ENCODE peak calls at places on chromosomes 11 and 22, in six cellular contexts. G is Panc1, X is GM12878, T is A549, N is HCT116, Q is GM23338. E is an unnamed sample.

GRCh38 chr11:129045150-129045549 is 102.5 kb upstream of the TP53AIP1 start:
- DNase-seq in Q (no peak), T (no peak), N (no peak), X (no peak), G (no peak), E (no peak)

GRCh38 chr22:48934446-48934845 is 893.2 kb downstream of the BRD1 start:
- DNase-seq in Q (no peak), N (no peak), X (no peak), T (no peak), G (no peak), E (no peak)

GRCh38 chr22:48089601-48090331 is 1327.3 kb downstream of the TBC1D22A start:
- DNase-seq in G (no peak), T (peak), X (no peak), N (no peak), Q (no peak), E (no peak)

GRCh38 chr11:68002943-68003845 is 703 bp downstream of the UNC93B1 start:
- DNase-seq in T (no peak), G (no peak), X (no peak), N (no peak), Q (peak), E (no peak)

GRCh38 chr11:21798216-21798615 is 394.7 kb upstream of the ANO5 start:
- DNase-seq in G (no peak), Q (no peak), T (no peak), X (no peak), N (no peak), E (no peak)

GRCh38 chr11:17747131-17747955 is 12.8 kb downstream of the KCNC1 start:
- DNase-seq in Q (no peak), G (no peak), T (no peak), N (no peak), X (no peak), E (no peak)

GRCh38 chr22:50201191-50202129 is 649 bp downstream of the SELENOO start:
- DNase-seq in X (no peak), T (no peak), N (no peak), G (no peak), Q (peak), E (peak)

GRCh38 chr11:100978442-100978841 is 151.2 kb downstream of the PGR start:
- DNase-seq in G (no peak), T (no peak), X (no peak), N (no peak), Q (peak), E (no peak)

GRCh38 chr11:45178890-45179663 is 32.6 kb downstream of the PRDM11 start:
- DNase-seq in X (no peak), Q (peak), T (no peak), G (no peak), N (no peak), E (no peak)

GRCh38 chr22:45552580-45553332 is 50.1 kb downstream of the FBLN1 start:
- DNase-seq in N (no peak), X (no peak), G (no peak), T (no peak), Q (peak), E (peak)

GRCh38 chr22:22943521-22944267 is 56.1 kb downstream of the IGLL5 start:
- DNase-seq in T (no peak), G (no peak), N (no peak), X (no peak), Q (peak), E (no peak)

GRCh38 chr11:72722050-72722748 is 30.0 kb downstream of the ARAP1 start:
- DNase-seq in N (peak), G (peak), Q (peak), T (peak), X (no peak), E (peak)

GRCh38 chr11:126496576-126497403 is 141.3 kb downstream of the ST3GAL4 start:
- DNase-seq in N (no peak), T (no peak), X (no peak), G (no peak), Q (no peak), E (no peak)

GRCh38 chr11:62710001-62710345 is 2.5 kb downstream of the GNG3 start:
- DNase-seq in Q (no peak), T (no peak), G (no peak), N (no peak), X (no peak), E (no peak)

GRCh38 chr22:19663286-19663815 is 51.0 kb upstream of the SEPTIN5 start:
- DNase-seq in Q (no peak), X (no peak), G (no peak), N (no peak), T (no peak), E (peak)

GRCh38 chr11:2377511-2378443 is 667 bp downstream of the CD81 start:
- DNase-seq in G (no peak), T (peak), Q (peak), X (no peak), N (no peak), E (no peak)

GRCh38 chr11:13720940-13721339 is 52.5 kb downstream of the FAR1 start:
- DNase-seq in G (no peak), N (no peak), Q (no peak), T (no peak), X (no peak), E (no peak)

GRCh38 chr11:134407321-134407828 is 4.7 kb downstream of the B3GAT1 start:
- DNase-seq in Q (no peak), T (no peak), N (no peak), G (no peak), X (no peak), E (no peak)

GRCh38 chr11:96279421-96280290 is 63.3 kb downstream of the MAML2 start:
- DNase-seq in G (no peak), N (no peak), Q (no peak), X (no peak), T (no peak), E (no peak)

GRCh38 chr11:12242071-12242672 is 131.8 kb downstream of the MICAL2 start:
- DNase-seq in G (no peak), N (no peak), X (no peak), T (no peak), Q (peak), E (no peak)

GRCh38 chr11:93849751-93850584 is 450 bp downstream of the VSTM5 start:
- DNase-seq in G (no peak), Q (peak), T (no peak), N (no peak), X (no peak), E (no peak)

GRCh38 chr11:69123593-69124545 is 31.9 kb upstream of the SMIM38 start:
- DNase-seq in X (no peak), N (no peak), G (no peak), T (no peak), Q (peak), E (no peak)

GRCh38 chr11:47659273-47659672 is 16.9 kb upstream of the MTCH2 start:
- DNase-seq in X (no peak), N (no peak), T (no peak), Q (no peak), G (no peak), E (no peak)

GRCh38 chr11:14446701-14447169 is 52.9 kb downstream of the COPB1 start:
- DNase-seq in X (no peak), Q (no peak), N (no peak), G (no peak), T (no peak), E (no peak)

GRCh38 chr22:38953091-38953490 is 4.3 kb upstream of the APOBEC3A start:
- DNase-seq in X (no peak), Q (no peak), N (no peak), T (no peak), G (no peak), E (no peak)

GRCh38 chr11:41431784-41432183 is 27.7 kb downstream of the LRRC4C start:
- DNase-seq in T (no peak), G (peak), N (no peak), X (no peak), Q (peak), E (no peak)

GRCh38 chr11:4025248-4025956 is 69.2 kb upstream of the RRM1 start:
- DNase-seq in Q (no peak), N (no peak), G (no peak), X (no peak), T (no peak), E (no peak)

GRCh38 chr11:16178273-16178672 is 178.1 kb downstream of the SOX6 start:
- DNase-seq in G (no peak), T (no peak), Q (no peak), N (no peak), X (no peak), E (no peak)

GRCh38 chr11:100684101-100685065 is 2.7 kb upstream of the ARHGAP42 start:
- DNase-seq in X (no peak), Q (no peak), T (no peak), G (peak), N (peak), E (no peak)

GRCh38 chr11:130146797-130147196 is 12.8 kb upstream of the ST14 start:
- DNase-seq in Q (no peak), T (no peak), N (no peak), G (no peak), X (no peak), E (peak)

GRCh38 chr11:130151196-130151595 is 8.4 kb upstream of the ST14 start:
- DNase-seq in T (no peak), N (no peak), G (no peak), Q (no peak), X (no peak), E (no peak)

GRCh38 chr11:130148927-130149326 is 10.7 kb upstream of the ST14 start:
- DNase-seq in X (no peak), N (no peak), G (no peak), T (no peak), Q (no peak), E (no peak)

GRCh38 chr11:130155106-130155505 is 4.5 kb upstream of the ST14 start:
- DNase-seq in X (no peak), T (no peak), N (no peak), G (no peak), Q (peak), E (no peak)

GRCh38 chr11:130150790-130151189 is 8.8 kb upstream of the ST14 start:
- DNase-seq in T (no peak), N (no peak), Q (no peak), G (no peak), X (no peak), E (no peak)
- TF ChIP-seq REST in T (no peak), N (no peak), Q (no peak), G (no peak), X (no peak), E (no peak)

GRCh38 chr22:36356708-36357694 is 30.8 kb downstream of the MYH9 start:
- DNase-seq in G (no peak), X (no peak), N (no peak), Q (no peak), T (no peak), E (peak)

GRCh38 chr22:36360011-36360410 is 27.8 kb downstream of the MYH9 start:
- DNase-seq in G (no peak), Q (peak), X (no peak), T (no peak), N (no peak), E (no peak)

GRCh38 chr22:36359172-36359973 is 28.4 kb downstream of the MYH9 start:
- DNase-seq in T (no peak), X (peak), N (no peak), G (no peak), Q (no peak), E (no peak)

GRCh38 chr22:36360871-36361383 is 26.8 kb downstream of the MYH9 start:
- DNase-seq in Q (peak), G (no peak), T (no peak), N (no peak), X (no peak), E (no peak)

DNA sequence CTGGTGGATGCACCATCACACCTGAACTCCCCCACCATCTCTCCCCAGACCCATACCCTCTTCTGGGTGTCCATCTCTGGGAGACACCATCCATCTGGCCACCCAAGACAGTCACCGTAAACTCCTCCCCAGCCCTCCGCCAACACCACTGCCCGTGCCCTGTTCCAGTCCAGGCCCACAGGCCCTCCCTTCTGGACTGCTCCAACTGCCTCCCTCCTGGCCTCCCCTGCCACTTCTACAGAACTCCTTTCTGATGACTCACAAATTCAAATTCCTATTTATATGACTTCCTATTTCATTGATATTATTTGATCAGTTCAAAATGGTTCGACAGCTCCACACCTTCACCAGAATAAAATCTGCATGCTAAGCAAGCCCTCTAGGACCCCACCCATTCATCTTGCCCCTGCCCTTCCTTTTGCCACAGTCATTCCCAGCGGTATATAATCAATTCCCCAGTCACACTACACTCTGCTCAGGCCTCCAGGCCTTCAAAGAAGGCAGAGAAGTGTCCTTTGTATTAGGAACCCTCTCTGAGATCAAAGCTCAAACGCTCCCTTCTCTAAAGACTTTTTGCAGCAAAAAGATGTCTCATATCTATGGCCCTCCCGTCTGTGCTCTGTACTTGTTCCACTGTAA is 29.1 kb downstream of the MYH9 start:
- DNase-seq in N (no peak), T (no peak), Q (no peak), X (no peak), G (no peak), E (no peak)
- H3K27ac ChIP-seq in N (peak), T (peak), Q (peak), X (peak), G (peak), E (no peak)

DNA sequence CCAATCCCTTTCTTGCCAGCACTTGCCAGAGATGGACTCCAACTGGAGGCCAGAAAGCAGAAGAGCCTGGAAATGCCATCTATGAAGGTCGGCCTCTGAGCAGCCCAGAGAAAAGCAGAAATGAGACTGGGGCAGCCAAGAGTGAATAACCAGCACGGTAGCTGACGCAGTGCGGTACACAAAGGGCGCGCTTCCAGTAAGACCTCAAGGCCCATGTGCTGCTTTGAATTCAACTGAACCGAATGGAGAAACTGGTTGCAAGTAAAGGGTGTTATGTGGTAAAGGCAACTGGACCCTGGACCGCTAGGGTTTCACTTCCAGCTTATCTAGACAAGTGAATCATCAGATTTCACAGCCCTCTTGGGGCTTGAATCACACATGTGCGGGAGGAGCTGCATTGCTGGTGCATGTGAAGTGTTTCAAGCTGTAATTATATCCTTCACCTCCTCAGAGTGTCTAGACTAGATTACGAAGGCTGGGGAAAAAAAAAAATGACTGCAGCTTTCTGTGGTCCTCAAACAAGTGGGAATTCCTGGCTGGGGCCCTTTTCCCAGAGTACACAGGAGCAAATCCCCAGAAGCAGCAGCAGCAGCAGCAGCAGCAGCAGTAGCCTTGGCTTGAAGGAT is 128.9 kb downstream of the CCDC34 start:
- DNase-seq in X (peak), N (no peak), T (peak), G (no peak), Q (no peak), E (no peak)
- TF ChIP-seq REST in X (no peak), N (no peak), T (no peak), G (no peak), Q (no peak), E (no peak)

GRCh38 chr11:111700186-111700585 is 66.0 kb downstream of the PPP2R1B start:
- DNase-seq in Q (no peak), G (no peak), T (no peak), N (no peak), X (no peak), E (no peak)

GRCh38 chr11:111696556-111696955 is 69.6 kb downstream of the PPP2R1B start:
- DNase-seq in T (no peak), X (no peak), Q (no peak), N (no peak), G (no peak), E (no peak)

GRCh38 chr11:111697910-111698309 is 68.3 kb downstream of the PPP2R1B start:
- DNase-seq in T (no peak), Q (no peak), G (no peak), X (peak), N (no peak), E (no peak)

GRCh38 chr11:111699579-111700156 is 66.5 kb downstream of the PPP2R1B start:
- DNase-seq in Q (no peak), X (no peak), G (no peak), T (no peak), N (no peak), E (no peak)

GRCh38 chr11:111698852-111699559 is 67.2 kb downstream of the PPP2R1B start:
- DNase-seq in X (no peak), Q (no peak), T (no peak), N (no peak), G (no peak), E (no peak)
- H3K27ac ChIP-seq in X (no peak), Q (no peak), T (no peak), N (no peak), G (no peak), E (no peak)

DNA sequence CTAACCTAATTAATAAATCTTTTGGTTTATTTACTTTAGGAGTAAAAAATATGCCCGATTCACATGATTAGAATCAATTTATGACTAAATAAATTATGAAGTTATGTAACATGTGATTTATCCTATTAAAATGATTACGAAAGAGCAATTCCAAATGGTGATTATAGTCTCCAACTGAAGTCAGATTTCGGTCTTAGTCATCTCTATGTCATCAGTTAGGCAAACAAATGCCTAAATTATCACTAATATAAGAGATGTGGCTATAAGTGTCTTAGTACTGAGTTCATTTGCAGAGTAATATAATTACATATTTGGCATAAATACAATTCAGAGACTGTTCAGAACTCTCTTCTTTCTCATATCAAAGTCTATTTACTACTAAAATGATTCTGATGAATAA is 286.9 kb upstream of the CCDC90B start:
- DNase-seq in X (no peak), G (no peak), Q (no peak), N (no peak), T (no peak), E (no peak)
- TF ChIP-seq REST in X (no peak), G (no peak), Q (no peak), N (no peak), T (no peak), E (no peak)

GRCh38 chr11:46237248-46238077 is 40.0 kb upstream of the CREB3L1 start:
- DNase-seq in T (peak), G (peak), X (no peak), N (peak), Q (peak), E (peak)
- H3K27ac ChIP-seq in T (peak), G (peak), X (no peak), N (peak), Q (no peak), E (peak)

GRCh38 chr11:74147199-74147929 is 23.4 kb downstream of the C2CD3 start:
- DNase-seq in Q (no peak), X (no peak), N (no peak), G (no peak), T (no peak), E (no peak)
- TF ChIP-seq REST in Q (no peak), X (no peak), N (no peak), G (no peak), T (no peak), E (no peak)

E was measured in HL-60.